ENCODE peak calls at places on chromosome 18, in four cellular contexts. Y is HepG2, D is GM12878, T is SK-N-SH. E is an unnamed sample.

GRCh38 chr18:48476550-48476917 is 62.3 kb upstream of the CTIF start:
- DNase-seq in Y (no peak), D (no peak), T (no peak), E (no peak)

GRCh38 chr18:62399781-62400308 is 74.7 kb downstream of the TNFRSF11A start:
- DNase-seq in T (peak), Y (peak), D (no peak), E (peak)

GRCh38 chr18:62928316-62928715 is 213.0 kb downstream of the PHLPP1 start:
- DNase-seq in T (no peak), D (no peak), Y (no peak), E (no peak)

GRCh38 chr18:62105373-62105772 is 81.5 kb downstream of the PIGN start:
- DNase-seq in D (no peak), Y (no peak), T (no peak), E (no peak)

GRCh38 chr18:30405038-30405437 is 637.5 kb downstream of the DSC3 start:
- DNase-seq in Y (no peak), T (no peak), D (no peak), E (no peak)

GRCh38 chr18:77617681-77618080 is 368.0 kb downstream of the GALR1 start:
- DNase-seq in Y (no peak), D (no peak), T (no peak), E (no peak)

GRCh38 chr18:79022603-79023002 is 43.0 kb downstream of the SALL3 start:
- DNase-seq in D (no peak), T (no peak), Y (no peak), E (no peak)

GRCh38 chr18:13446581-13447470 is 228.3 kb downstream of the LDLRAD4 start:
- DNase-seq in Y (no peak), D (no peak), T (no peak), E (peak)

GRCh38 chr18:73724908-73725307 is 422.7 kb downstream of the FBXO15 start:
- DNase-seq in Y (no peak), D (no peak), T (no peak), E (no peak)

GRCh38 chr18:41170346-41170745 is 784.7 kb upstream of the PIK3C3 start:
- DNase-seq in D (no peak), T (no peak), Y (no peak), E (no peak)

GRCh38 chr18:51463483-51464136 is 266.1 kb upstream of the MEX3C start:
- DNase-seq in T (no peak), D (no peak), Y (no peak), E (no peak)

GRCh38 chr18:8843005-8843404 is 137.6 kb downstream of the MTCL1 start:
- DNase-seq in Y (no peak), T (no peak), D (no peak), E (no peak)

GRCh38 chr18:9734189-9734588 is 26.1 kb downstream of the RAB31 start:
- DNase-seq in D (no peak), T (no peak), Y (peak), E (no peak)

GRCh38 chr18:70333757-70334156 is 44.9 kb downstream of the SOCS6 start:
- DNase-seq in Y (peak), D (no peak), T (no peak), E (peak)

GRCh38 chr18:9788140-9788539 is 80.0 kb downstream of the RAB31 start:
- DNase-seq in D (no peak), T (no peak), Y (no peak), E (no peak)

GRCh38 chr18:80258640-80259039 is 11.3 kb upstream of the PARD6G start:
- DNase-seq in T (no peak), D (no peak), Y (no peak), E (no peak)

GRCh38 chr18:80253871-80254492 is 6.7 kb upstream of the PARD6G start:
- DNase-seq in T (peak), Y (no peak), D (no peak), E (peak)

GRCh38 chr18:80254971-80255500 is 7.7 kb upstream of the PARD6G start:
- DNase-seq in D (no peak), Y (no peak), T (no peak), E (no peak)

DNA sequence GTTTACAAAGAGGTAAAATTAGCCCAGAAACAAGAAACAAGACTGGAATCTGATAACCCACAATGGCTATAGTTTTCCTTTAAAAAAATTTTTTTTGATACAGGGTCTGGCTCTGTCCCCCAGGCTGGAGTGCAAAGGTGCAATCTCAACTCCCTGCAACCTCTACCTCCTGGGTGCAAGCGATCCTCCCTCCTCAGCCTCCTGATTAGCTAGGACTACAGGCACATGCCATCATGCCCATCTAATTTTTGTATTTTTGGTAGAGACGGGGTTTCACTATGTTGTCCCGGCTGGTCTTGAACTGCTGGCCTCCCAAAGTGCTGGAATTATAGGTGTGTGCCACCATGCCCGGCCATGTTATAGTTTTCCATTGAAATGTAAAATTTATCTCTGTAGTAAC is 12.3 kb upstream of the PARD6G start:
- DNase-seq in D (no peak), Y (no peak), T (no peak), E (no peak)
- TF ChIP-seq PBX3 in D (no peak), Y (no peak), T (no peak), E (no peak)

GRCh38 chr18:45765740-45766139 is 41.8 kb downstream of the SLC14A1 start:
- DNase-seq in Y (no peak), D (no peak), T (no peak), E (no peak)
- TF ChIP-seq PBX3 in Y (no peak), D (no peak), T (peak), E (no peak)

GRCh38 chr18:44601447-44601846 is 79.2 kb upstream of the SETBP1 start:
- DNase-seq in Y (no peak), D (no peak), T (no peak), E (peak)
- TF ChIP-seq PBX3 in Y (no peak), D (no peak), T (peak), E (no peak)

GRCh38 chr18:58309610-58310239 is 265.7 kb downstream of the NEDD4L start:
- DNase-seq in Y (no peak), D (no peak), T (no peak), E (no peak)

GRCh38 chr18:58308463-58308862 is 264.4 kb downstream of the NEDD4L start:
- DNase-seq in Y (no peak), D (no peak), T (no peak), E (no peak)

GRCh38 chr18:58309099-58309498 is 265.1 kb downstream of the NEDD4L start:
- DNase-seq in T (no peak), D (no peak), Y (no peak), E (no peak)

GRCh38 chr18:58311390-58311789 is 267.4 kb downstream of the NEDD4L start:
- DNase-seq in Y (no peak), T (no peak), D (no peak), E (no peak)

GRCh38 chr18:58310517-58310916 is 266.5 kb downstream of the NEDD4L start:
- DNase-seq in D (no peak), T (no peak), Y (no peak), E (no peak)
- TF ChIP-seq PBX3 in D (no peak), T (no peak), Y (no peak), E (no peak)

GRCh38 chr18:11500153-11501122 is 109.0 kb upstream of the SLC35G4 start:
- DNase-seq in Y (peak), D (peak), T (no peak), E (peak)
- TF ChIP-seq PBX3 in Y (no peak), D (no peak), T (peak), E (peak)

DNA sequence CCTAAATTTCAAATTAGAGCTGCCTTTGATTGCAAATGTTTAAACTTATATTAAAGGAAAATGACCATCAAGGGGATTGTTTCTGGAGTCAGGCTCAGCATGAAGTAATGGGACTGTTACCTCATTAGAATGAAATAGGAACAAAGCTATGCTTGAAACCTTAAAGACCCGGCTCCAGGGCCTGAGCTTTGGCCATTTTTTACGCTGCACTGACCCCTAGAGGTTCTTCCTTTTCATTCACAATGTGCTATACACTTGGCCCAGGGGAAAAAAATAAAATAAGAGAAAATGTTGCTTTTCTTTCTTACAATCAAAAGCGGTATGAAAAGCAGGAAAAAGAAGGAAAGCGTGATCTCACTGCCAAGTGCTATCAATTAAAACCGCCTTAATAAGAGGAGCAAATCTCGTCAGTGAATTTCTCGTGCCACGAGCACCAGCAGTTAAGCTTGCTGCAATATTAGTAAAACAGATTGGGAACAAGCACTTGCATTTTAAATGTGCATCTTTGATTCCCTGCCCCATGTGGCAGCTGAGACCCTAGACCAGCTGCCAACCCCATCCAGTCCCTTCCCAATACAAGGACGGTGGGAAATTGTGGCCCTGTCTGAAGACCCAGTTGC is 96.6 kb downstream of the MBD2 start:
- DNase-seq in D (no peak), T (peak), Y (peak), E (peak)
- TF ChIP-seq PBX3 in D (no peak), T (no peak), Y (no peak), E (no peak)

GRCh38 chr18:38025433-38026038 is 459.9 kb upstream of the CELF4 start:
- DNase-seq in Y (no peak), D (no peak), T (no peak), E (no peak)
- TF ChIP-seq PBX3 in Y (no peak), D (no peak), T (no peak), E (no peak)

GRCh38 chr18:33833847-33834246 is 255.8 kb downstream of the ASXL3 start:
- DNase-seq in D (no peak), T (no peak), Y (no peak), E (no peak)
- TF ChIP-seq PBX3 in D (no peak), T (no peak), Y (no peak), E (no peak)